ENCODE peak calls at places on chromosomes 13 and 19, in seven cellular contexts. T is tibial nerve, G is esophagus muscularis mucosa, K is esophagus squamous epithelium, H is sigmoid colon, Y is Peyer's patch, Q is body of pancreas. O is an unnamed sample.

GRCh38 chr13:37995052-37995451 is 125.5 kb upstream of the TRPC4 start:
- DNase-seq in T (no peak), G (no peak), K (no peak), H (no peak), Y (no peak), Q (no peak), O (no peak)

GRCh38 chr13:66635526-66635925 is 594.6 kb downstream of the PCDH9 start:
- DNase-seq in T (no peak), G (no peak), K (no peak), H (no peak), Y (no peak), Q (no peak), O (no peak)

GRCh38 chr19:49200238-49200862 is 42.8 kb downstream of the TRPM4 start:
- DNase-seq in T (no peak), G (no peak), K (no peak), H (no peak), Y (no peak), Q (no peak), O (no peak)

GRCh38 chr19:35213678-35214632 is 14.6 kb downstream of the FAM187B start:
- DNase-seq in T (peak; percentile 33), G (no peak), K (peak; percentile 70), H (peak; percentile 82), Y (peak; percentile 92), Q (peak; percentile 56), O (peak; percentile 55)

GRCh38 chr19:10091370-10091687 is 5.2 kb downstream of the SHFL start:
- DNase-seq in T (no peak), G (no peak), K (no peak), H (no peak), Y (no peak), Q (no peak), O (no peak)

GRCh38 chr19:56071151-56071550 is 49.9 kb downstream of the ZNF787 start:
- DNase-seq in T (no peak), G (no peak), K (no peak), H (no peak), Y (no peak), Q (no peak), O (no peak)

GRCh38 chr13:50026788-50027473 is 11.7 kb downstream of the KCNRG start:
- DNase-seq in T (no peak), G (no peak), K (no peak), H (no peak), Y (no peak), Q (no peak), O (no peak)

GRCh38 chr13:21625366-21625765 is 21.4 kb upstream of the MICU2 start:
- DNase-seq in T (no peak), G (no peak), K (no peak), H (no peak), Y (no peak), Q (no peak), O (no peak)

GRCh38 chr19:11798391-11799296 is at the start of gene ZNF491:
- DNase-seq in T (peak; percentile 75), G (peak; percentile 97), K (peak; percentile 26), H (peak; percentile 95), Y (peak; percentile 96), Q (peak; percentile 93), O (peak; percentile 88)

GRCh38 chr13:91426913-91427312 is 28.5 kb downstream of the GPC5 start:
- DNase-seq in T (no peak), G (no peak), K (no peak), H (no peak), Y (no peak), Q (no peak), O (no peak)

GRCh38 chr13:22198656-22199217 is 527.9 kb downstream of the FGF9 start:
- DNase-seq in T (no peak), G (peak; percentile 74), K (no peak), H (no peak), Y (no peak), Q (peak; percentile 24), O (no peak)

GRCh38 chr13:43232866-43233265 is 209.5 kb downstream of the DNAJC15 start:
- DNase-seq in T (no peak), G (peak; percentile 5), K (no peak), H (no peak), Y (no peak), Q (no peak), O (no peak)
- TF ChIP-seq POLR2A in T (no peak), G (no peak), K (no peak), H (no peak), Y (no peak), Q (no peak), O (no peak)

GRCh38 chr13:46647514-46648065 is 94.6 kb downstream of the LRCH1 start:
- DNase-seq in T (no peak), G (no peak), K (no peak), H (peak; percentile 22), Y (no peak), Q (no peak), O (no peak)
- H3K27ac ChIP-seq in T (no peak overlapping the region), G (no peak overlapping the region), K (no peak overlapping the region), H (no peak overlapping the region), Y (peak overlapping the region; percentile 36), Q (no peak overlapping the region), O (no peak overlapping the region)

GRCh38 chr13:113895436-113895835 is 31.6 kb upstream of the GAS6 start:
- DNase-seq in T (no peak), G (no peak), K (no peak), H (no peak), Y (no peak), Q (no peak), O (no peak)

GRCh38 chr13:113900646-113901045 is 36.8 kb upstream of the GAS6 start:
- DNase-seq in T (no peak), G (peak; percentile 68), K (no peak), H (no peak), Y (no peak), Q (peak; percentile 5), O (no peak)

GRCh38 chr13:113897966-113898365 is 34.1 kb upstream of the GAS6 start:
- DNase-seq in T (no peak), G (peak; percentile 62), K (no peak), H (no peak), Y (no peak), Q (no peak), O (no peak)

GRCh38 chr13:113898391-113898790 is 34.5 kb upstream of the GAS6 start:
- DNase-seq in T (no peak), G (peak; percentile 24), K (no peak), H (no peak), Y (no peak), Q (peak; percentile 2), O (peak; percentile 15)

DNA sequence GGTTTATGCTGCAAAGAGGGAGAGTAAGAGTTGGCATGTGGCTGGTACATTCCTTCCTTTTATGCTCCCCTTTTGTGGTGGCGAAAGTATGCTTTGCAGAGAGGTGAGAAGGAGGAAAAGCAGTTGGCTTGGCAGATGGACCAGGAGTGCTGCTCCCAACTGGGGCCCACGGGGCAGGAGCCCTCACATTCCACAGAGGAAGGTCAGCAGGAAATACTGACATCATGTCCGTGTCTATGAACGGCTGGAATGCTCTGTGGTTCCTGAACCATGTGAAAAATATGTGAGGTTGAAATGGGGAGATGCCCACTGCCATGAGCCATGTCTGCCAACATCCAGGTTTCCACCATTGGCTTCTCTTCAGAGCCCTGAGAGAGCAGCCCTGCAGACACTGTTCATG is 33.3 kb upstream of the GAS6 start:
- DNase-seq in T (no peak), G (peak; percentile 86), K (no peak), H (no peak), Y (no peak), Q (no peak), O (peak; percentile 86)
- TF ChIP-seq POLR2A in T (no peak), G (no peak), K (no peak), H (no peak), Y (no peak), Q (no peak), O (no peak)

GRCh38 chr13:96397807-96398206 is 307.9 kb downstream of the HS6ST3 start:
- DNase-seq in T (no peak), G (no peak), K (no peak), H (no peak), Y (no peak), Q (no peak), O (no peak)
- H3K27ac ChIP-seq in T (no peak overlapping the region), G (no peak overlapping the region), K (no peak overlapping the region), H (no peak overlapping the region), Y (no peak overlapping the region), Q (no peak overlapping the region), O (no peak overlapping the region)

GRCh38 chr19:12939292-12939606 is 840 bp downstream of the CALR start:
- DNase-seq in T (no peak), G (no peak), K (no peak), H (peak; percentile 78), Y (peak; percentile 43), Q (no peak), O (no peak)

GRCh38 chr19:12936582-12936981 is 1.8 kb upstream of the CALR start:
- DNase-seq in T (no peak), G (no peak), K (no peak), H (no peak), Y (no peak), Q (no peak), O (no peak)

GRCh38 chr19:12937243-12938053 is 961 bp upstream of the CALR start:
- DNase-seq in T (peak; percentile 45), G (peak; percentile 93), K (no peak), H (peak; percentile 88), Y (peak; percentile 49), Q (no peak), O (no peak)

GRCh38 chr19:12938536-12939291 is at the start of gene CALR:
- DNase-seq in T (no peak), G (no peak), K (no peak), H (peak; percentile 76), Y (peak; percentile 35), Q (peak; percentile 52), O (no peak)

GRCh38 chr19:12938054-12938535 is 314 bp upstream of the CALR start:
- DNase-seq in T (peak; percentile 100), G (peak; percentile 100), K (peak; percentile 97), H (peak; percentile 100), Y (peak; percentile 100), Q (peak; percentile 99), O (peak; percentile 100)
- TF ChIP-seq POLR2A in T (no peak), G (no peak), K (no peak), H (no peak), Y (no peak), Q (no peak), O (no peak)

GRCh38 chr19:40745402-40745780 is 4.9 kb downstream of the ACTMAP start:
- DNase-seq in T (no peak), G (no peak), K (no peak), H (no peak), Y (no peak), Q (no peak), O (no peak)
- H3K27ac ChIP-seq in T (peak overlapping the region; percentile 47), G (peak overlapping the region; percentile 49), K (no peak overlapping the region), H (peak overlapping the region; percentile 10), Y (no peak overlapping the region), Q (no peak overlapping the region), O (no peak overlapping the region)

GRCh38 chr19:40690050-40690698 is at the start of gene NUMBL:
- DNase-seq in T (no peak), G (no peak), K (no peak), H (no peak), Y (no peak), Q (no peak), O (no peak)
- TF ChIP-seq POLR2A in T (peak; percentile 92), G (no peak), K (peak; percentile 64), H (no peak), Y (no peak), Q (no peak), O (no peak)

O was measured in breast epithelium.